ENCODE peak calls at places on chromosomes 3 and 15, in five cellular contexts. H is activated naive CD8-positive, alpha-beta T cell treated with anti-CD3 and anti-CD28 coated beads, Interleukin-2, amount 50 U/mL, for 16 hours; O is neural crest cell; W is activated T-helper 1 cell treated with Interleukin-2 at 50 U/mL for 16 hours; D is heart left ventricle. L is an unnamed sample.

GRCh38 chr3:164903820-164904451 is 174.4 kb downstream of the SI start:
- DNase-seq in W (no peak), H (no peak), D (no peak), O (no peak), L (no peak)

GRCh38 chr3:185649414-185649813 is 63.3 kb downstream of the SENP2 start:
- DNase-seq in H (no peak), W (no peak), D (no peak), O (no peak), L (no peak)

GRCh38 chr15:39431371-39431770 is 149.5 kb upstream of the THBS1 start:
- DNase-seq in W (no peak), H (no peak), D (no peak), O (no peak), L (no peak)

GRCh38 chr15:70257573-70258220 is 160.0 kb upstream of the TLE3 start:
- DNase-seq in W (no peak), D (no peak), H (no peak), O (no peak), L (no peak)

GRCh38 chr3:195147649-195148121 is 123.3 kb downstream of the XXYLT1 start:
- DNase-seq in H (no peak), D (peak; percentile 59), O (no peak), W (no peak), L (no peak)

GRCh38 chr15:66882251-66883020 is 180.4 kb downstream of the SMAD6 start:
- DNase-seq in H (no peak), W (no peak), O (no peak), D (no peak), L (no peak)

GRCh38 chr3:46717447-46718231 is at the start of gene PRSS50:
- DNase-seq in W (no peak), O (no peak), H (no peak), D (no peak), L (no peak)

GRCh38 chr3:170356596-170357175 is 829 bp upstream of the SKIL start:
- DNase-seq in D (peak; percentile 91), O (peak; percentile 67), H (no peak), W (peak; percentile 45), L (peak; percentile 43)

GRCh38 chr3:87898971-87899370 is 159.8 kb downstream of the CGGBP1 start:
- DNase-seq in O (no peak), W (no peak), D (no peak), H (no peak), L (no peak)

GRCh38 chr3:182305881-182306665 is 487.2 kb upstream of the ATP11B start:
- DNase-seq in D (no peak), H (no peak), W (no peak), O (no peak), L (no peak)

GRCh38 chr15:95170587-95171380 is 939.4 kb downstream of the MCTP2 start:
- DNase-seq in H (no peak), O (no peak), W (no peak), D (no peak), L (no peak)

GRCh38 chr15:37517106-37517505 is 416.8 kb upstream of the MEIS2 start:
- DNase-seq in D (no peak), H (no peak), W (no peak), O (no peak), L (no peak)

GRCh38 chr15:80694624-80695098 is 449 bp upstream of the ABHD17C start:
- DNase-seq in D (peak; percentile 8), O (peak; percentile 32), H (no peak), W (peak; percentile 10), L (no peak)

GRCh38 chr3:195556390-195556789 is 13.3 kb upstream of the PPP1R2 start:
- DNase-seq in D (no peak), H (no peak), W (no peak), O (peak; percentile 12), L (no peak)

GRCh38 chr15:78739996-78740903 is 71.0 kb downstream of the ADAMTS7 start:
- DNase-seq in H (no peak), O (peak; percentile 57), W (no peak), D (no peak), L (no peak)

GRCh38 chr3:54257114-54257513 is 134.8 kb downstream of the CACNA2D3 start:
- DNase-seq in O (no peak), D (no peak), H (no peak), W (no peak), L (no peak)

GRCh38 chr3:110352841-110353595 is 718.6 kb upstream of the NECTIN3 start:
- DNase-seq in D (no peak), O (no peak), W (no peak), H (no peak), L (no peak)

GRCh38 chr3:78969483-78969882 is 798.3 kb downstream of the ROBO1 start:
- DNase-seq in H (no peak), W (no peak), O (no peak), D (peak; percentile 7), L (no peak)

GRCh38 chr15:63553388-63553791 is 43.8 kb upstream of the FBXL22 start:
- DNase-seq in W (no peak), D (peak; percentile 31), H (no peak), O (no peak), L (no peak)

GRCh38 chr15:61155741-61156700 is 73.1 kb downstream of the RORA start:
- DNase-seq in O (no peak), H (no peak), D (peak; percentile 58), W (no peak), L (no peak)

GRCh38 chr15:40815042-40815678 is 7.9 kb upstream of the DNAJC17 start:
- DNase-seq in O (no peak), D (peak; percentile 29), W (no peak), H (no peak), L (no peak)

GRCh38 chr15:39642011-39642640 is 61.2 kb downstream of the THBS1 start:
- DNase-seq in D (no peak), W (no peak), O (no peak), H (no peak), L (no peak)

GRCh38 chr3:71016141-71016845 is 567.2 kb downstream of the FOXP1 start:
- DNase-seq in H (no peak), D (no peak), W (no peak), O (no peak), L (no peak)

L was measured in activated gamma-delta T cell treated with anti-CD3 and anti-CD28 coated beads, Interleukin-2, amount 50 U/mL, for 16 hours.